ENCODE peak calls at places on chromosomes 2 and 18, in nine cellular contexts. D is NCI-H1092; Y is NCI-H2081; O is activated naive CD8-positive, alpha-beta T cell treated with anti-CD3 and anti-CD28 coated beads, Interleukin-2, amount 50 U/mL, for 24 hours; Z is activated CD8-positive, alpha-beta T cell treated with anti-CD3 and anti-CD28 coated beads for 36 hours; E is psoas muscle; J is germinal center; M is colonic mucosa; K is T-cell. R is an unnamed sample.

GRCh38 chr2:190996947-190997346 is 17.0 kb downstream of the STAT1 start:
- DNase-seq in D (no peak), Y (no peak), O (no peak), Z (no peak), E (no peak), J (no peak), M (no peak), K (no peak), R (no peak)

GRCh38 chr2:126936219-126936618 is 37.5 kb downstream of the TEX51 start:
- DNase-seq in D (no peak), Y (no peak), O (no peak), Z (no peak), E (no peak), J (no peak), M (no peak), K (no peak), R (no peak)

GRCh38 chr2:99680946-99681345 is 191.1 kb upstream of the REV1 start:
- DNase-seq in D (no peak), Y (no peak), O (no peak), Z (no peak), E (no peak), J (no peak), M (no peak), K (no peak), R (no peak)

GRCh38 chr2:129233751-129234406 is 745.6 kb upstream of the RAB6C start:
- DNase-seq in D (no peak), Y (no peak), O (no peak), Z (no peak), E (no peak), J (no peak), M (no peak), K (no peak), R (no peak)

GRCh38 chr2:239160226-239161143 is 240.3 kb downstream of the HDAC4 start:
- DNase-seq in D (no peak), Y (no peak), O (no peak), Z (peak), E (peak), J (no peak), M (no peak), K (no peak), R (no peak)

GRCh38 chr2:45024600-45025291 is 15.5 kb upstream of the SIX2 start:
- DNase-seq in D (no peak), Y (no peak), O (no peak), Z (no peak), E (peak), J (no peak), M (peak), K (no peak), R (no peak)

GRCh38 chr2:106575955-106576354 is 88.8 kb downstream of the CD8B2 start:
- DNase-seq in D (no peak), Y (no peak), O (no peak), Z (no peak), E (peak), J (no peak), M (no peak), K (no peak), R (no peak)

GRCh38 chr2:241803387-241804325 is 5.3 kb upstream of the NEU4 start:
- DNase-seq in D (peak), Y (peak), O (peak), Z (peak), E (peak), J (peak), M (peak), K (peak), R (peak)

GRCh38 chr18:58694720-58695468 is 23.6 kb downstream of the MALT1 start:
- DNase-seq in D (no peak), Y (no peak), O (no peak), Z (no peak), E (no peak), J (no peak), M (no peak), K (no peak), R (no peak)

GRCh38 chr2:10426726-10427567 is 21.2 kb downstream of the ODC1 start:
- DNase-seq in D (no peak), Y (no peak), O (no peak), Z (no peak), E (no peak), J (no peak), M (no peak), K (no peak), R (no peak)

GRCh38 chr2:231565915-231566594 is 26.6 kb upstream of the TEX44 start:
- DNase-seq in D (no peak), Y (no peak), O (no peak), Z (no peak), E (no peak), J (no peak), M (no peak), K (no peak), R (no peak)

GRCh38 chr18:63848159-63848558 is 39.3 kb upstream of the SERPINB2 start:
- DNase-seq in D (peak), Y (peak), O (no peak), Z (peak), E (no peak), J (no peak), M (no peak), K (no peak), R (no peak)

GRCh38 chr18:36724591-36725001 is 104.2 kb downstream of the TPGS2 start:
- DNase-seq in D (no peak), Y (no peak), O (no peak), Z (no peak), E (peak), J (no peak), M (peak), K (no peak), R (peak)

GRCh38 chr18:13452448-13452811 is 233.9 kb downstream of the LDLRAD4 start:
- DNase-seq in D (no peak), Y (no peak), O (no peak), Z (no peak), E (peak), J (no peak), M (no peak), K (no peak), R (peak)

GRCh38 chr2:188511346-188511745 is 219.7 kb downstream of the GULP1 start:
- DNase-seq in D (no peak), Y (no peak), O (no peak), Z (no peak), E (no peak), J (no peak), M (no peak), K (no peak), R (no peak)

GRCh38 chr2:26674002-26674751 is 18.3 kb upstream of the KCNK3 start:
- DNase-seq in D (no peak), Y (no peak), O (no peak), Z (no peak), E (no peak), J (no peak), M (no peak), K (no peak), R (no peak)

GRCh38 chr2:157258520-157259326 is 1.2 kb downstream of the GALNT5 start:
- DNase-seq in D (no peak), Y (no peak), O (no peak), Z (no peak), E (no peak), J (no peak), M (peak), K (no peak), R (no peak)

GRCh38 chr2:239201531-239201876 is 199.3 kb downstream of the HDAC4 start:
- DNase-seq in D (no peak), Y (no peak), O (no peak), Z (no peak), E (peak), J (no peak), M (no peak), K (no peak), R (no peak)

GRCh38 chr2:51505533-51505932 is 473.6 kb upstream of the NRXN1 start:
- DNase-seq in D (no peak), Y (no peak), O (no peak), Z (no peak), E (no peak), J (no peak), M (no peak), K (no peak), R (no peak)

GRCh38 chr2:138559648-138560047 is 58.1 kb downstream of the SPOPL start:
- DNase-seq in D (no peak), Y (no peak), O (no peak), Z (no peak), E (no peak), J (no peak), M (no peak), K (no peak), R (no peak)

GRCh38 chr2:188629890-188630483 is 338.3 kb downstream of the GULP1 start:
- DNase-seq in D (no peak), Y (no peak), O (no peak), Z (no peak), E (no peak), J (no peak), M (no peak), K (no peak), R (no peak)

R was measured in ureter.